ENCODE peak calls at places on chromosome 4, in seven cellular contexts. L is psoas muscle, J is uterus, N is aorta, X is heart right ventricle, B is fibroblast of lung, P is right atrium auricular region. V is an unnamed sample. For H3K9me3, the result is how much of the 10 kb centered on the place peaks cover.

GRCh38 chr4:142585411-142585810 is 260.7 kb downstream of the INPP4B start:
- DNase-seq in L (no peak), J (no peak), N (no peak), X (no peak), B (peak), P (no peak), V (no peak)

GRCh38 chr4:151674804-151675290 is 86.0 kb downstream of the GATB start:
- DNase-seq in L (no peak), J (peak), N (peak), X (no peak), B (peak), P (no peak), V (peak)

GRCh38 chr4:172758586-172759340 is 409.8 kb upstream of the GALNT7 start:
- DNase-seq in L (no peak), J (no peak), N (no peak), X (no peak), B (peak), P (no peak), V (no peak)

GRCh38 chr4:108417923-108418322 is 202.5 kb upstream of the RPL34 start:
- DNase-seq in L (no peak), J (no peak), N (no peak), X (no peak), B (peak), P (no peak), V (no peak)

GRCh38 chr4:101089168-101089567 is 258.2 kb downstream of the PPP3CA start:
- DNase-seq in L (no peak), J (no peak), N (no peak), X (no peak), B (no peak), P (no peak), V (no peak)

GRCh38 chr4:81839347-81840042 is 367.8 kb upstream of the RASGEF1B start:
- DNase-seq in L (no peak), J (no peak), N (no peak), X (no peak), B (no peak), P (no peak), V (no peak)

GRCh38 chr4:114945616-114946015 is 167.8 kb downstream of the NDST4 start:
- DNase-seq in L (no peak), J (no peak), N (no peak), X (no peak), B (no peak), P (no peak), V (no peak)

GRCh38 chr4:178577933-178578332 is 1135.7 kb upstream of the AGA start:
- DNase-seq in L (no peak), J (no peak), N (no peak), X (no peak), B (no peak), P (no peak), V (no peak)

GRCh38 chr4:89572224-89572858 is 264.6 kb downstream of the SNCA start:
- DNase-seq in L (no peak), J (no peak), N (no peak), X (no peak), B (peak), P (no peak), V (no peak)

GRCh38 chr4:6420036-6420435 is 52.4 kb downstream of the PPP2R2C start:
- DNase-seq in L (no peak), J (no peak), N (no peak), X (no peak), B (no peak), P (no peak), V (no peak)

GRCh38 chr4:33302298-33302697 is 2582.1 kb downstream of the PCDH7 start:
- DNase-seq in L (no peak), J (no peak), N (no peak), X (no peak), B (peak), P (no peak), V (no peak)

GRCh38 chr4:41174444-41174843 is 39.9 kb downstream of the APBB2 start:
- DNase-seq in L (no peak), J (no peak), N (no peak), X (no peak), B (peak), P (no peak), V (no peak)

GRCh38 chr4:113398441-113399143 is 349.1 kb downstream of the ANK2 start:
- DNase-seq in L (no peak), J (no peak), N (no peak), X (no peak), B (no peak), P (no peak), V (no peak)

GRCh38 chr4:113539408-113539807 is 222.1 kb downstream of the CAMK2D start:
- DNase-seq in L (no peak), J (no peak), N (no peak), X (no peak), B (peak), P (no peak), V (no peak)

GRCh38 chr4:139300431-139301142 is 718 bp upstream of the NAA15 start:
- DNase-seq in L (no peak), J (peak), N (no peak), X (no peak), B (peak), P (no peak), V (no peak)

GRCh38 chr4:42906906-42907774 is 14.6 kb downstream of the GRXCR1 start:
- DNase-seq in L (no peak), J (no peak), N (no peak), X (no peak), B (peak), P (no peak), V (no peak)

GRCh38 chr4:95506264-95506663 is 42.5 kb downstream of the UNC5C start:
- DNase-seq in L (no peak), J (no peak), N (no peak), X (no peak), B (peak), P (no peak), V (no peak)

GRCh38 chr4:183173580-183174526 is 74.8 kb downstream of the WWC2 start:
- DNase-seq in L (no peak), J (no peak), N (no peak), X (no peak), B (peak), P (no peak), V (no peak)

GRCh38 chr4:158067646-158068045 is 105.2 kb downstream of the GASK1B start:
- DNase-seq in L (no peak), J (no peak), N (no peak), X (no peak), B (peak), P (no peak), V (no peak)

GRCh38 chr4:94595880-94596483 is 144.2 kb downstream of the PDLIM5 start:
- DNase-seq in L (no peak), J (no peak), N (no peak), X (no peak), B (peak), P (no peak), V (no peak)

GRCh38 chr4:5050520-5050955 is 742 bp upstream of the STK32B start:
- DNase-seq in L (peak), J (peak), N (peak), X (peak), B (peak), P (peak), V (peak)

GRCh38 chr4:3253808-3254207 is 4.8 kb downstream of the MSANTD1 start:
- DNase-seq in L (peak), J (peak), N (peak), X (no peak), B (no peak), P (no peak), V (no peak)

GRCh38 chr4:18111100-18111499 is 89.5 kb upstream of the LCORL start:
- DNase-seq in L (no peak), J (no peak), N (no peak), X (no peak), B (no peak), P (no peak), V (no peak)

GRCh38 chr4:18109677-18110076 is 88.1 kb upstream of the LCORL start:
- DNase-seq in L (no peak), J (no peak), N (no peak), X (no peak), B (no peak), P (no peak), V (no peak)

GRCh38 chr4:18110099-18110498 is 88.5 kb upstream of the LCORL start:
- DNase-seq in L (no peak), J (no peak), N (no peak), X (no peak), B (no peak), P (no peak), V (no peak)

GRCh38 chr4:18113710-18114331 is 92.3 kb upstream of the LCORL start:
- DNase-seq in L (no peak), J (no peak), N (no peak), X (no peak), B (no peak), P (no peak), V (no peak)
- H3K9me3 ChIP-seq in L (under half), J (under half), N (under half), X (under half), B (under half), P (under half), V (under half)

GRCh38 chr4:8838911-8839431 is 32.7 kb downstream of the HMX1 start:
- DNase-seq in L (no peak), J (no peak), N (peak), X (no peak), B (no peak), P (no peak), V (no peak)
- H3K9me3 ChIP-seq in L (under half), J (under half), N (under half), X (under half), B (under half), P (under half), V (under half)

GRCh38 chr4:116015549-116015948 is 902.1 kb upstream of the NDST4 start:
- DNase-seq in L (no peak), J (no peak), N (no peak), X (no peak), B (no peak), P (no peak), V (no peak)

GRCh38 chr4:116016201-116016600 is 902.8 kb upstream of the NDST4 start:
- DNase-seq in L (peak), J (no peak), N (no peak), X (peak), B (peak), P (no peak), V (no peak)

GRCh38 chr4:116018831-116019230 is 905.4 kb upstream of the NDST4 start:
- DNase-seq in L (no peak), J (no peak), N (no peak), X (no peak), B (no peak), P (no peak), V (no peak)

GRCh38 chr4:116023049-116023448 is 909.6 kb upstream of the NDST4 start:
- DNase-seq in L (no peak), J (no peak), N (no peak), X (no peak), B (no peak), P (no peak), V (no peak)

GRCh38 chr4:116020141-116020722 is 906.8 kb upstream of the NDST4 start:
- DNase-seq in L (no peak), J (no peak), N (no peak), X (no peak), B (no peak), P (no peak), V (no peak)
- H3K9me3 ChIP-seq in L (under half), J (under half), N (under half), X (under half), B (under half), P (under half), V (under half)

GRCh38 chr4:28006021-28006420 is 1145.4 kb downstream of the STIM2 start:
- DNase-seq in L (peak), J (no peak), N (peak), X (no peak), B (no peak), P (no peak), V (no peak)
- H3K9me3 ChIP-seq in L (under half), J (under half), N (under half), X (under half), B (under half), P (under half), V (under half)

GRCh38 chr4:133147365-133147821 is 1.7 kb upstream of the PCDH10 start:
- DNase-seq in L (no peak), J (no peak), N (peak), X (no peak), B (no peak), P (no peak), V (peak)
- H3K9me3 ChIP-seq in L (under half), J (under half), N (under half), X (under half), B (under half), P (under half), V (under half)

DNA sequence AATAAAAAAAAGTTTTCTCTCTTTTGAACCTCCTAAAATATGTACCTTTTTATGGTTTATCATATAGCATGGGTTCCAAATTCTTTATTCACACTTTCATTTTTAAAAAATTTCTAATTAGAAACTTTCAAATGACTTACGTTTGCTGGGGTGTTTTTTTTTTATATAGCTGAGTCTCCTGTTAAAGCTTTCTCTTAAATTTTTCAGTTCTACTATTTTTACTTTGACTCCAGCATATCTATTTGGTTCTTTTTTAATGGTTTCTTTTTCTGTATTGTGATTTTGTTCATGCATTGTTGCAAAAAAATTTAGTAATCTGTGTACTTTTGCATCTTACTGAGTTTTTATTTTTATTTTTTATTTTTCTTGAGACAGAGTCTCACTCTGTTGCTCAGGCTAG is 22.3 kb downstream of the ZNF718 start:
- DNase-seq in L (no peak), J (no peak), N (no peak), X (no peak), B (no peak), P (no peak), V (no peak)
- H3K9me3 ChIP-seq in L (half or more), J (under half), N (under half), X (half or more), B (under half), P (half or more), V (under half)

V was measured in ovary.